ENCODE peak calls at places on chromosomes 2 and 18, in seven cellular contexts. One of them, this sample, is unnamed.

GRCh38 chr2:50111067-50111466 is 920.9 kb downstream of the NRXN1 start:
- DNase-seq in small intestine: no peak
- DNase-seq in CD8-positive, alpha-beta T cell: no peak
- DNase-seq in colonic mucosa: no peak
- DNase-seq in naive thymus-derived CD4-positive, alpha-beta T cell: no peak
- DNase-seq in heart left ventricle: no peak
- DNase-seq in astrocyte of the spinal cord: no peak
- DNase-seq in this sample: no peak

GRCh38 chr2:98880266-98881152 is 55.5 kb downstream of the CRACDL start:
- DNase-seq in heart left ventricle: no peak
- DNase-seq in astrocyte of the spinal cord: no peak
- DNase-seq in colonic mucosa: no peak
- DNase-seq in CD8-positive, alpha-beta T cell: no peak
- DNase-seq in naive thymus-derived CD4-positive, alpha-beta T cell: no peak
- DNase-seq in small intestine: no peak
- DNase-seq in this sample: no peak

GRCh38 chr2:236536727-236537398 is 32.8 kb upstream of the ACKR3 start:
- DNase-seq in small intestine: peak
- DNase-seq in naive thymus-derived CD4-positive, alpha-beta T cell: peak
- DNase-seq in heart left ventricle: no peak
- DNase-seq in CD8-positive, alpha-beta T cell: peak
- DNase-seq in astrocyte of the spinal cord: no peak
- DNase-seq in colonic mucosa: no peak
- DNase-seq in this sample: no peak

GRCh38 chr2:107380912-107381311 is 445.8 kb upstream of the RGPD4 start:
- DNase-seq in heart left ventricle: no peak
- DNase-seq in astrocyte of the spinal cord: no peak
- DNase-seq in colonic mucosa: no peak
- DNase-seq in naive thymus-derived CD4-positive, alpha-beta T cell: no peak
- DNase-seq in small intestine: no peak
- DNase-seq in CD8-positive, alpha-beta T cell: no peak
- DNase-seq in this sample: no peak

GRCh38 chr2:24429711-24430110 is 61.3 kb upstream of the NCOA1 start:
- DNase-seq in astrocyte of the spinal cord: peak
- DNase-seq in small intestine: no peak
- DNase-seq in CD8-positive, alpha-beta T cell: no peak
- DNase-seq in colonic mucosa: no peak
- DNase-seq in heart left ventricle: no peak
- DNase-seq in naive thymus-derived CD4-positive, alpha-beta T cell: no peak
- DNase-seq in this sample: no peak

GRCh38 chr2:80311304-80311703 is 6.8 kb upstream of the LRRTM1 start:
- DNase-seq in small intestine: no peak
- DNase-seq in CD8-positive, alpha-beta T cell: no peak
- DNase-seq in heart left ventricle: no peak
- DNase-seq in naive thymus-derived CD4-positive, alpha-beta T cell: no peak
- DNase-seq in colonic mucosa: no peak
- DNase-seq in astrocyte of the spinal cord: no peak
- DNase-seq in this sample: no peak

GRCh38 chr2:203797363-203798111 is 70.0 kb upstream of the CTLA4 start:
- DNase-seq in astrocyte of the spinal cord: peak
- DNase-seq in heart left ventricle: no peak
- DNase-seq in colonic mucosa: no peak
- DNase-seq in small intestine: no peak
- DNase-seq in naive thymus-derived CD4-positive, alpha-beta T cell: no peak
- DNase-seq in CD8-positive, alpha-beta T cell: no peak
- DNase-seq in this sample: no peak

GRCh38 chr18:11500153-11501122 is 109.0 kb upstream of the SLC35G4 start:
- DNase-seq in CD8-positive, alpha-beta T cell: no peak
- DNase-seq in colonic mucosa: no peak
- DNase-seq in heart left ventricle: no peak
- DNase-seq in astrocyte of the spinal cord: peak
- DNase-seq in small intestine: peak
- DNase-seq in naive thymus-derived CD4-positive, alpha-beta T cell: no peak
- DNase-seq in this sample: no peak

DNA sequence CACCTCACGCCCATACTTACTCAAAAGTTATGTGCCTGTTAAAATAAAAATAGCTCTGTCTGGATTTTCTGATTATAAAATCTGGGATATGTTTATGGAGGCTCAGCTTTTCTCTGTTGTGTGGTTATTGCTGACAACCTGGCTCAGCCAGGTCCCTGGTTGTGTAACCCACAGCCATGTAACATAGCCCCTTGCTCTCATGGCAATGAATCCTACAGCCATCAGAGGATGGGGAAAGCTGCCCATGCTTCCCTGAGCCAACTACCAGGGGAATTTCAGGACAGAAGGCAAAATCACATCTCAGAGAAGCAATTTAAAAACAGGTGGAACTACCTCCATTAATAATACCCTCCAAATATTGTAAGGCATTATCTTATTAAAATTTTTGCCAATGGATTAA is 29.7 kb downstream of the ST8SIA5 start:
- DNase-seq in small intestine: no peak
- DNase-seq in colonic mucosa: no peak
- DNase-seq in CD8-positive, alpha-beta T cell: no peak
- DNase-seq in astrocyte of the spinal cord: no peak
- DNase-seq in naive thymus-derived CD4-positive, alpha-beta T cell: no peak
- DNase-seq in heart left ventricle: no peak
- DNase-seq in this sample: no peak
- H3K4me3 ChIP-seq in small intestine: no peak
- H3K4me3 ChIP-seq in colonic mucosa: no peak
- H3K4me3 ChIP-seq in CD8-positive, alpha-beta T cell: no peak
- H3K4me3 ChIP-seq in astrocyte of the spinal cord: no peak
- H3K4me3 ChIP-seq in naive thymus-derived CD4-positive, alpha-beta T cell: no peak
- H3K4me3 ChIP-seq in heart left ventricle: no peak
- H3K4me3 ChIP-seq in this sample: no peak

GRCh38 chr18:36375118-36375517 is 77.6 kb downstream of the FHOD3 start:
- DNase-seq in CD8-positive, alpha-beta T cell: no peak
- DNase-seq in astrocyte of the spinal cord: no peak
- DNase-seq in small intestine: no peak
- DNase-seq in heart left ventricle: no peak
- DNase-seq in colonic mucosa: no peak
- DNase-seq in naive thymus-derived CD4-positive, alpha-beta T cell: no peak
- DNase-seq in this sample: no peak

GRCh38 chr18:36377626-36378025 is 80.1 kb downstream of the FHOD3 start:
- DNase-seq in heart left ventricle: no peak
- DNase-seq in CD8-positive, alpha-beta T cell: no peak
- DNase-seq in small intestine: no peak
- DNase-seq in colonic mucosa: no peak
- DNase-seq in astrocyte of the spinal cord: no peak
- DNase-seq in naive thymus-derived CD4-positive, alpha-beta T cell: no peak
- DNase-seq in this sample: no peak

GRCh38 chr18:36372902-36373301 is 75.4 kb downstream of the FHOD3 start:
- DNase-seq in colonic mucosa: no peak
- DNase-seq in naive thymus-derived CD4-positive, alpha-beta T cell: no peak
- DNase-seq in CD8-positive, alpha-beta T cell: no peak
- DNase-seq in astrocyte of the spinal cord: peak
- DNase-seq in heart left ventricle: no peak
- DNase-seq in small intestine: no peak
- DNase-seq in this sample: no peak

GRCh38 chr18:36376361-36376760 is 78.8 kb downstream of the FHOD3 start:
- DNase-seq in astrocyte of the spinal cord: no peak
- DNase-seq in heart left ventricle: no peak
- DNase-seq in CD8-positive, alpha-beta T cell: no peak
- DNase-seq in small intestine: no peak
- DNase-seq in colonic mucosa: no peak
- DNase-seq in naive thymus-derived CD4-positive, alpha-beta T cell: no peak
- DNase-seq in this sample: no peak

GRCh38 chr18:36374262-36374661 is 76.7 kb downstream of the FHOD3 start:
- DNase-seq in small intestine: no peak
- DNase-seq in astrocyte of the spinal cord: no peak
- DNase-seq in CD8-positive, alpha-beta T cell: no peak
- DNase-seq in naive thymus-derived CD4-positive, alpha-beta T cell: no peak
- DNase-seq in colonic mucosa: no peak
- DNase-seq in heart left ventricle: no peak
- DNase-seq in this sample: no peak
- H3K4me3 ChIP-seq in small intestine: no peak
- H3K4me3 ChIP-seq in astrocyte of the spinal cord: no peak
- H3K4me3 ChIP-seq in CD8-positive, alpha-beta T cell: no peak
- H3K4me3 ChIP-seq in naive thymus-derived CD4-positive, alpha-beta T cell: no peak
- H3K4me3 ChIP-seq in colonic mucosa: no peak
- H3K4me3 ChIP-seq in heart left ventricle: no peak
- H3K4me3 ChIP-seq in this sample: no peak

DNA sequence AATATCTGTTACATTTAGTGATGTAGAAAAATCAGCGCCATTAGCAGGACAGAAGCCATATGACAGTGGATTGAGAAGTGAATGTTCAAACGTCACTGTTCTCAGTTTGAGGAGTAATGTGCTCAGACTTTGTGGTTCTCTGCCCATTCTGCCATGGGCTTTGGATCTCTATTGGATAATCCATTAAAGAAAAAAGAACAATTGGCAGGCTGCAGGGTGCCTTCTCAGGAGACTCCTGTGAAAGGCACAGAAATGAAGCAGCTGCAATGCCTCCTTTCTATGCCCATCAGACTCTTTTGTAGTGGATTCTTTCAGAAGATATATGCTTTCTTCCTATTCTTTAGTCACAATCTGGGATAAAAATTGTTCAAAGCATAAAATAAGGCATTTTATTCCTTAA is 506.9 kb upstream of the KLHL29 start:
- DNase-seq in heart left ventricle: no peak
- DNase-seq in astrocyte of the spinal cord: no peak
- DNase-seq in colonic mucosa: no peak
- DNase-seq in small intestine: no peak
- DNase-seq in naive thymus-derived CD4-positive, alpha-beta T cell: no peak
- DNase-seq in CD8-positive, alpha-beta T cell: no peak
- DNase-seq in this sample: no peak
- H3K4me3 ChIP-seq in heart left ventricle: no peak
- H3K4me3 ChIP-seq in astrocyte of the spinal cord: no peak
- H3K4me3 ChIP-seq in colonic mucosa: no peak
- H3K4me3 ChIP-seq in small intestine: no peak
- H3K4me3 ChIP-seq in naive thymus-derived CD4-positive, alpha-beta T cell: no peak
- H3K4me3 ChIP-seq in CD8-positive, alpha-beta T cell: no peak
- H3K4me3 ChIP-seq in this sample: no peak

GRCh38 chr2:151729416-151729811 is 4.9 kb downstream of the NEB start:
- DNase-seq in heart left ventricle: no peak
- DNase-seq in astrocyte of the spinal cord: no peak
- DNase-seq in colonic mucosa: no peak
- DNase-seq in CD8-positive, alpha-beta T cell: no peak
- DNase-seq in naive thymus-derived CD4-positive, alpha-beta T cell: no peak
- DNase-seq in small intestine: no peak
- DNase-seq in this sample: no peak

GRCh38 chr2:151727593-151728552 is 6.4 kb downstream of the NEB start:
- DNase-seq in small intestine: no peak
- DNase-seq in colonic mucosa: no peak
- DNase-seq in naive thymus-derived CD4-positive, alpha-beta T cell: no peak
- DNase-seq in CD8-positive, alpha-beta T cell: no peak
- DNase-seq in heart left ventricle: no peak
- DNase-seq in astrocyte of the spinal cord: no peak
- DNase-seq in this sample: no peak

GRCh38 chr2:151729837-151730236 is 4.4 kb downstream of the NEB start:
- DNase-seq in colonic mucosa: no peak
- DNase-seq in astrocyte of the spinal cord: no peak
- DNase-seq in heart left ventricle: no peak
- DNase-seq in CD8-positive, alpha-beta T cell: no peak
- DNase-seq in small intestine: no peak
- DNase-seq in naive thymus-derived CD4-positive, alpha-beta T cell: no peak
- DNase-seq in this sample: no peak

GRCh38 chr2:151728736-151729415 is 5.4 kb downstream of the NEB start:
- DNase-seq in astrocyte of the spinal cord: no peak
- DNase-seq in heart left ventricle: no peak
- DNase-seq in naive thymus-derived CD4-positive, alpha-beta T cell: no peak
- DNase-seq in CD8-positive, alpha-beta T cell: no peak
- DNase-seq in colonic mucosa: no peak
- DNase-seq in small intestine: no peak
- DNase-seq in this sample: no peak

GRCh38 chr2:151730242-151730975 is 3.9 kb downstream of the NEB start:
- DNase-seq in colonic mucosa: no peak
- DNase-seq in CD8-positive, alpha-beta T cell: no peak
- DNase-seq in naive thymus-derived CD4-positive, alpha-beta T cell: no peak
- DNase-seq in astrocyte of the spinal cord: peak
- DNase-seq in small intestine: no peak
- DNase-seq in heart left ventricle: no peak
- DNase-seq in this sample: no peak
- H3K4me3 ChIP-seq in colonic mucosa: no peak
- H3K4me3 ChIP-seq in CD8-positive, alpha-beta T cell: no peak
- H3K4me3 ChIP-seq in naive thymus-derived CD4-positive, alpha-beta T cell: no peak
- H3K4me3 ChIP-seq in astrocyte of the spinal cord: no peak
- H3K4me3 ChIP-seq in small intestine: no peak
- H3K4me3 ChIP-seq in heart left ventricle: no peak
- H3K4me3 ChIP-seq in this sample: no peak

GRCh38 chr2:833180-833579 is 117.5 kb upstream of the SNTG2 start:
- DNase-seq in heart left ventricle: no peak
- DNase-seq in naive thymus-derived CD4-positive, alpha-beta T cell: no peak
- DNase-seq in CD8-positive, alpha-beta T cell: no peak
- DNase-seq in colonic mucosa: no peak
- DNase-seq in astrocyte of the spinal cord: no peak
- DNase-seq in small intestine: no peak
- DNase-seq in this sample: peak
- H3K4me3 ChIP-seq in heart left ventricle: no peak
- H3K4me3 ChIP-seq in naive thymus-derived CD4-positive, alpha-beta T cell: no peak
- H3K4me3 ChIP-seq in CD8-positive, alpha-beta T cell: no peak
- H3K4me3 ChIP-seq in colonic mucosa: no peak
- H3K4me3 ChIP-seq in astrocyte of the spinal cord: no peak
- H3K4me3 ChIP-seq in small intestine: no peak
- H3K4me3 ChIP-seq in this sample: no peak

DNA sequence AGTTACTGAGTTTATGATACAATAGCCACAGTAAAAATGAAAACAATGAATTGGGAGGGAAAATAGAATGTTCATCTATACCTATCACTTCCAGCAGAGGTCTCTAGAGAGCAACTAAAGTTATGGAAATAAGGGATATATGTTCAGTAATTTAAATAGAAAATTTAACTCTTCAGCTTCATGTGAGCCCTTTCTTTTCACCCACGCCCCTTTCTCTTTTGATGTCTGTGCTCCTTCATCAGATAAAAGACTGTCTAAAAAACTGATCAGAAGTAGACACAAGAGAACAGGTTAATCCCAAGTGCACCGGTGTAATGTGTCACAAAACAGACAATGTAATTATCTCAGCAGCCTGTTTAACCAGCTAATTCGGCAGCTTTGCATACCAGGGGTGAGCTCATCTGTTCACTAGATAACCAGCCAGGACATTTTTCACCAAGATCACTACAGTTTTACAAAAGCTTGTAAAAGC is 238.5 kb upstream of the ERBB4 start:
- DNase-seq in small intestine: peak
- DNase-seq in astrocyte of the spinal cord: peak
- DNase-seq in heart left ventricle: no peak
- DNase-seq in CD8-positive, alpha-beta T cell: no peak
- DNase-seq in naive thymus-derived CD4-positive, alpha-beta T cell: no peak
- DNase-seq in colonic mucosa: no peak
- DNase-seq in this sample: no peak
- H3K4me3 ChIP-seq in small intestine: no peak
- H3K4me3 ChIP-seq in astrocyte of the spinal cord: peak
- H3K4me3 ChIP-seq in heart left ventricle: no peak
- H3K4me3 ChIP-seq in CD8-positive, alpha-beta T cell: no peak
- H3K4me3 ChIP-seq in naive thymus-derived CD4-positive, alpha-beta T cell: no peak
- H3K4me3 ChIP-seq in colonic mucosa: no peak
- H3K4me3 ChIP-seq in this sample: no peak

GRCh38 chr2:219608399-219608964 is 10.8 kb downstream of the STK11IP start:
- DNase-seq in small intestine: no peak
- DNase-seq in colonic mucosa: no peak
- DNase-seq in heart left ventricle: no peak
- DNase-seq in naive thymus-derived CD4-positive, alpha-beta T cell: no peak
- DNase-seq in astrocyte of the spinal cord: no peak
- DNase-seq in CD8-positive, alpha-beta T cell: no peak
- DNase-seq in this sample: no peak
- H3K4me3 ChIP-seq in small intestine: no peak
- H3K4me3 ChIP-seq in colonic mucosa: no peak
- H3K4me3 ChIP-seq in heart left ventricle: no peak
- H3K4me3 ChIP-seq in naive thymus-derived CD4-positive, alpha-beta T cell: no peak
- H3K4me3 ChIP-seq in astrocyte of the spinal cord: no peak
- H3K4me3 ChIP-seq in CD8-positive, alpha-beta T cell: no peak
- H3K4me3 ChIP-seq in this sample: no peak